ENCODE peak calls at places on chromosomes 1 and 21, in nine cellular contexts. One of them, this sample, is unnamed.

GRCh38 chr1:101653482-101653946 is 343.2 kb downstream of the OLFM3 start:
- DNase-seq in body of pancreas: no peak
- DNase-seq in activated B cell treated with CpG ODN at 0.5 μM for 24 hours: no peak
- DNase-seq in A549: no peak
- DNase-seq in fibroblast of the aortic adventitia: peak
- DNase-seq in tibial nerve: no peak
- DNase-seq in RWPE1: no peak
- DNase-seq in sigmoid colon: no peak
- DNase-seq in suprapubic skin: no peak
- DNase-seq in this sample: no peak

GRCh38 chr1:111191496-111191895 is 8.9 kb downstream of the DENND2D start:
- DNase-seq in suprapubic skin: no peak
- DNase-seq in fibroblast of the aortic adventitia: peak
- DNase-seq in body of pancreas: no peak
- DNase-seq in A549: no peak
- DNase-seq in sigmoid colon: no peak
- DNase-seq in RWPE1: no peak
- DNase-seq in tibial nerve: no peak
- DNase-seq in activated B cell treated with CpG ODN at 0.5 μM for 24 hours: no peak
- DNase-seq in this sample: no peak

GRCh38 chr1:54253480-54253879 is 53.5 kb downstream of the MRPL37 start:
- DNase-seq in sigmoid colon: no peak
- DNase-seq in tibial nerve: peak
- DNase-seq in A549: peak
- DNase-seq in suprapubic skin: no peak
- DNase-seq in body of pancreas: no peak
- DNase-seq in RWPE1: peak
- DNase-seq in fibroblast of the aortic adventitia: peak
- DNase-seq in activated B cell treated with CpG ODN at 0.5 μM for 24 hours: no peak
- DNase-seq in this sample: no peak

GRCh38 chr1:59502009-59502691 is 205.3 kb downstream of the FGGY start:
- DNase-seq in activated B cell treated with CpG ODN at 0.5 μM for 24 hours: no peak
- DNase-seq in RWPE1: peak
- DNase-seq in fibroblast of the aortic adventitia: peak
- DNase-seq in sigmoid colon: no peak
- DNase-seq in tibial nerve: no peak
- DNase-seq in A549: no peak
- DNase-seq in body of pancreas: no peak
- DNase-seq in suprapubic skin: no peak
- DNase-seq in this sample: no peak

GRCh38 chr21:46188226-46189212 is 4.3 kb upstream of the SPATC1L start:
- DNase-seq in activated B cell treated with CpG ODN at 0.5 μM for 24 hours: no peak
- DNase-seq in tibial nerve: no peak
- DNase-seq in A549: peak
- DNase-seq in suprapubic skin: no peak
- DNase-seq in body of pancreas: peak
- DNase-seq in sigmoid colon: peak
- DNase-seq in RWPE1: peak
- DNase-seq in fibroblast of the aortic adventitia: peak
- DNase-seq in this sample: no peak

GRCh38 chr1:12231276-12231595 is 1.4 kb downstream of the VPS13D start:
- DNase-seq in body of pancreas: no peak
- DNase-seq in RWPE1: peak
- DNase-seq in sigmoid colon: no peak
- DNase-seq in fibroblast of the aortic adventitia: peak
- DNase-seq in activated B cell treated with CpG ODN at 0.5 μM for 24 hours: no peak
- DNase-seq in A549: no peak
- DNase-seq in tibial nerve: no peak
- DNase-seq in suprapubic skin: no peak
- DNase-seq in this sample: no peak

GRCh38 chr1:232223887-232224286 is 406.0 kb downstream of the SIPA1L2 start:
- DNase-seq in suprapubic skin: no peak
- DNase-seq in activated B cell treated with CpG ODN at 0.5 μM for 24 hours: no peak
- DNase-seq in tibial nerve: no peak
- DNase-seq in A549: no peak
- DNase-seq in body of pancreas: no peak
- DNase-seq in RWPE1: no peak
- DNase-seq in fibroblast of the aortic adventitia: no peak
- DNase-seq in sigmoid colon: no peak
- DNase-seq in this sample: no peak

GRCh38 chr1:108502624-108503023 is 52.5 kb downstream of the NBPF6 start:
- DNase-seq in activated B cell treated with CpG ODN at 0.5 μM for 24 hours: no peak
- DNase-seq in A549: no peak
- DNase-seq in body of pancreas: no peak
- DNase-seq in tibial nerve: no peak
- DNase-seq in RWPE1: no peak
- DNase-seq in sigmoid colon: no peak
- DNase-seq in suprapubic skin: no peak
- DNase-seq in fibroblast of the aortic adventitia: peak
- DNase-seq in this sample: no peak

GRCh38 chr1:6260961-6261614 is at the start of gene GPR153:
- DNase-seq in body of pancreas: no peak
- DNase-seq in sigmoid colon: peak
- DNase-seq in RWPE1: no peak
- DNase-seq in suprapubic skin: peak
- DNase-seq in fibroblast of the aortic adventitia: no peak
- DNase-seq in activated B cell treated with CpG ODN at 0.5 μM for 24 hours: peak
- DNase-seq in tibial nerve: no peak
- DNase-seq in A549: no peak
- DNase-seq in this sample: no peak

GRCh38 chr1:41713557-41714327 is 205.0 kb downstream of the HIVEP3 start:
- DNase-seq in suprapubic skin: no peak
- DNase-seq in sigmoid colon: no peak
- DNase-seq in fibroblast of the aortic adventitia: peak
- DNase-seq in RWPE1: peak
- DNase-seq in body of pancreas: peak
- DNase-seq in A549: peak
- DNase-seq in tibial nerve: no peak
- DNase-seq in activated B cell treated with CpG ODN at 0.5 μM for 24 hours: peak
- DNase-seq in this sample: no peak

GRCh38 chr1:160795951-160796383 is at the start of gene LY9:
- DNase-seq in activated B cell treated with CpG ODN at 0.5 μM for 24 hours: peak
- DNase-seq in sigmoid colon: no peak
- DNase-seq in RWPE1: no peak
- DNase-seq in body of pancreas: no peak
- DNase-seq in tibial nerve: no peak
- DNase-seq in A549: no peak
- DNase-seq in suprapubic skin: no peak
- DNase-seq in fibroblast of the aortic adventitia: no peak
- DNase-seq in this sample: peak

DNA sequence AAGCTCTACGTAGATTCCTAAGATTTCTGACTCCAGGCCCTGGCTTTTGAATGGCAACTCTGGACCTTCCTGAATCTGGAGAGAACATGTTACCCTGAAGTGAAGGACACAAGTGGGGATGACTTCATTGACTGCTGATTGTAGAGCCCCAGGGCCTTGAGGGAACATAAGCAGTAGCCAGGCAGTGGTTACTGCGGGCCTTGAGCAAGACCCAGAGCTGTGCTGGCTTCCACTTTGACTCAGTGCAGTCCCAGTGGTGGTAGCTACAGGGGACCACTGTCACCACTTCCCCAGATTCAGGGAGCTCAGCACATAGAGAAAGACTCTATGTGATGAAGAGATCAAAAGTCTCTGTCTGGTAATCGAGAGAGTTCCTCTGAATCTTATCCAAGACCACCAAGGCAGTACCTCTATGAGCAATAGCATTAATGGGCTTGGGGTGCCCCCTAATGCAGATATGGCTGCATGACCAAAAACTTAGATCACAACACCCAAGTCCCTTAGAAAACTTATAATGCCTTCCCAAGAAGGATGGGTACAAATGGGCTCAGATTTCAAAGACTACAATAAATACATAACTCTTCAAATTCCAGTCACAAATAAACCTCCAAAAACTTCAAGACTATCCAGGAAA is 1278.3 kb downstream of the AMY1C start:
- DNase-seq in tibial nerve: no peak
- DNase-seq in suprapubic skin: no peak
- DNase-seq in body of pancreas: no peak
- DNase-seq in sigmoid colon: no peak
- DNase-seq in A549: no peak
- DNase-seq in fibroblast of the aortic adventitia: no peak
- DNase-seq in RWPE1: no peak
- DNase-seq in activated B cell treated with CpG ODN at 0.5 μM for 24 hours: no peak
- DNase-seq in this sample: no peak
- TF ChIP-seq CTCF in tibial nerve: no peak
- TF ChIP-seq CTCF in suprapubic skin: no peak
- TF ChIP-seq CTCF in body of pancreas: no peak
- TF ChIP-seq CTCF in sigmoid colon: no peak
- TF ChIP-seq CTCF in A549: no peak
- TF ChIP-seq CTCF in fibroblast of the aortic adventitia: no peak
- TF ChIP-seq CTCF in RWPE1: no peak
- TF ChIP-seq CTCF in activated B cell treated with CpG ODN at 0.5 μM for 24 hours: no peak
- TF ChIP-seq CTCF in this sample: no peak

GRCh38 chr1:156627313-156627880 is 8.2 kb downstream of the HAPLN2 start:
- DNase-seq in fibroblast of the aortic adventitia: peak
- DNase-seq in body of pancreas: peak
- DNase-seq in activated B cell treated with CpG ODN at 0.5 μM for 24 hours: no peak
- DNase-seq in tibial nerve: no peak
- DNase-seq in suprapubic skin: no peak
- DNase-seq in A549: peak
- DNase-seq in sigmoid colon: no peak
- DNase-seq in RWPE1: no peak
- DNase-seq in this sample: no peak

GRCh38 chr1:156625436-156626078 is 6.3 kb downstream of the HAPLN2 start:
- DNase-seq in body of pancreas: peak
- DNase-seq in suprapubic skin: no peak
- DNase-seq in sigmoid colon: peak
- DNase-seq in A549: no peak
- DNase-seq in tibial nerve: peak
- DNase-seq in fibroblast of the aortic adventitia: peak
- DNase-seq in activated B cell treated with CpG ODN at 0.5 μM for 24 hours: peak
- DNase-seq in RWPE1: no peak
- DNase-seq in this sample: no peak

GRCh38 chr1:156623946-156624813 is 5.0 kb downstream of the HAPLN2 start:
- DNase-seq in suprapubic skin: no peak
- DNase-seq in A549: peak
- DNase-seq in tibial nerve: no peak
- DNase-seq in RWPE1: no peak
- DNase-seq in fibroblast of the aortic adventitia: peak
- DNase-seq in body of pancreas: peak
- DNase-seq in sigmoid colon: peak
- DNase-seq in activated B cell treated with CpG ODN at 0.5 μM for 24 hours: peak
- DNase-seq in this sample: no peak

GRCh38 chr1:156624814-156625435 is 5.7 kb downstream of the HAPLN2 start:
- DNase-seq in fibroblast of the aortic adventitia: no peak
- DNase-seq in RWPE1: no peak
- DNase-seq in sigmoid colon: no peak
- DNase-seq in A549: no peak
- DNase-seq in body of pancreas: no peak
- DNase-seq in activated B cell treated with CpG ODN at 0.5 μM for 24 hours: peak
- DNase-seq in suprapubic skin: no peak
- DNase-seq in tibial nerve: no peak
- DNase-seq in this sample: no peak

GRCh38 chr1:156626079-156626438 is 6.8 kb downstream of the HAPLN2 start:
- DNase-seq in suprapubic skin: no peak
- DNase-seq in RWPE1: no peak
- DNase-seq in activated B cell treated with CpG ODN at 0.5 μM for 24 hours: no peak
- DNase-seq in fibroblast of the aortic adventitia: no peak
- DNase-seq in body of pancreas: no peak
- DNase-seq in tibial nerve: no peak
- DNase-seq in sigmoid colon: no peak
- DNase-seq in A549: no peak
- DNase-seq in this sample: no peak
- TF ChIP-seq CTCF in suprapubic skin: no peak
- TF ChIP-seq CTCF in RWPE1: peak
- TF ChIP-seq CTCF in activated B cell treated with CpG ODN at 0.5 μM for 24 hours: no peak
- TF ChIP-seq CTCF in fibroblast of the aortic adventitia: no peak
- TF ChIP-seq CTCF in body of pancreas: no peak
- TF ChIP-seq CTCF in tibial nerve: no peak
- TF ChIP-seq CTCF in sigmoid colon: peak
- TF ChIP-seq CTCF in A549: no peak
- TF ChIP-seq CTCF in this sample: peak

DNA sequence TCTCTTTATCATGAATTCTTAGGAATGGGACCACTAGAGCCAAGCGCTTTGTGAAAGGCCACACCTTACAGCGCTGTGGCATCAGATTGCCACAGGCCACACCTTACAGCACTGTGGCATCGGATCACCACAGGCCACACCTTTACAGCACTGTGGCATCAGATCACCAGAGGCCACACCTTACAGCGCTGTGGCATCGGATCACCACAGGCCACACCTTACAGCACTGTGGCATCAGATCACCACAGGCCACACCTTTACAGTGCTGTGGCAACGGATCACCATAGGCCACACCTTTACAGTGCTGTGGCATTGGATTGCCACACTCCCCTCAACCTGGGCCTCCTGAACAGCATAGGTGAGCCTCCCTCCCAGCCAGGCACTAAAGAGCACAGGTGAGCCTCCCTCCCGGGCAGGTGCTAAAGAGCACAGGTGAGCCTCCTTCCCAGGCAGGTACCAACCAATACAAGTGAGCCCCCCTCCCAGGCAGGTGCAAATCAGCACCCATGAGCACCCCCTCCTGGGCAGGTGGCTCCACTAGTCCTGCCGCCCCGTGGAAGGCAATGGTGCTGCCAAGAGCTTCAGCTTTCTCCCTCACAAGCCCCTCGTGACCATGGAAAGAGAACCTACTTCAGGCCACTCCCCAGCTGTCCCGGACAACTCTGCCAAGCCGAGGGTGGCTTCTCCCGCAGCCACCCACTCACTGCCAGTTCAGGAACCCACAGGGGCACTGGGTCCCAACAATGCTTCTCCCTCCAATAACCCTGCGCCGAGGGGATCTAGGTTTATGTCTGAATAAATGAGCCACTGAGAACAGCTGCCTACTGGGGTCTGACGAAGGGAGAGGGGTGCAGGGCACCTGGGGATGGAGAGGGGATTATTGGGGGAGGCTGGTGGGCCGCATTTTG is 46.7 kb downstream of the PRDM15 start:
- DNase-seq in A549: no peak
- DNase-seq in suprapubic skin: no peak
- DNase-seq in activated B cell treated with CpG ODN at 0.5 μM for 24 hours: no peak
- DNase-seq in tibial nerve: no peak
- DNase-seq in body of pancreas: no peak
- DNase-seq in fibroblast of the aortic adventitia: no peak
- DNase-seq in RWPE1: no peak
- DNase-seq in sigmoid colon: no peak
- DNase-seq in this sample: no peak
- TF ChIP-seq CTCF in A549: no peak
- TF ChIP-seq CTCF in suprapubic skin: no peak
- TF ChIP-seq CTCF in activated B cell treated with CpG ODN at 0.5 μM for 24 hours: no peak
- TF ChIP-seq CTCF in tibial nerve: no peak
- TF ChIP-seq CTCF in body of pancreas: no peak
- TF ChIP-seq CTCF in fibroblast of the aortic adventitia: no peak
- TF ChIP-seq CTCF in RWPE1: no peak
- TF ChIP-seq CTCF in sigmoid colon: no peak
- TF ChIP-seq CTCF in this sample: no peak

GRCh38 chr1:57898531-57898930 is 474.7 kb upstream of the DAB1 start:
- DNase-seq in body of pancreas: no peak
- DNase-seq in activated B cell treated with CpG ODN at 0.5 μM for 24 hours: no peak
- DNase-seq in suprapubic skin: no peak
- DNase-seq in fibroblast of the aortic adventitia: no peak
- DNase-seq in tibial nerve: no peak
- DNase-seq in RWPE1: no peak
- DNase-seq in sigmoid colon: no peak
- DNase-seq in A549: no peak
- DNase-seq in this sample: no peak

GRCh38 chr1:57894315-57894714 is 470.5 kb upstream of the DAB1 start:
- DNase-seq in body of pancreas: no peak
- DNase-seq in fibroblast of the aortic adventitia: no peak
- DNase-seq in suprapubic skin: no peak
- DNase-seq in A549: no peak
- DNase-seq in tibial nerve: no peak
- DNase-seq in RWPE1: peak
- DNase-seq in sigmoid colon: no peak
- DNase-seq in activated B cell treated with CpG ODN at 0.5 μM for 24 hours: no peak
- DNase-seq in this sample: no peak

GRCh38 chr1:57897581-57897980 is 473.7 kb upstream of the DAB1 start:
- DNase-seq in tibial nerve: no peak
- DNase-seq in A549: no peak
- DNase-seq in sigmoid colon: no peak
- DNase-seq in activated B cell treated with CpG ODN at 0.5 μM for 24 hours: no peak
- DNase-seq in body of pancreas: no peak
- DNase-seq in suprapubic skin: no peak
- DNase-seq in fibroblast of the aortic adventitia: no peak
- DNase-seq in RWPE1: no peak
- DNase-seq in this sample: no peak
- TF ChIP-seq CTCF in tibial nerve: no peak
- TF ChIP-seq CTCF in A549: no peak
- TF ChIP-seq CTCF in sigmoid colon: no peak
- TF ChIP-seq CTCF in activated B cell treated with CpG ODN at 0.5 μM for 24 hours: no peak
- TF ChIP-seq CTCF in body of pancreas: no peak
- TF ChIP-seq CTCF in suprapubic skin: no peak
- TF ChIP-seq CTCF in fibroblast of the aortic adventitia: no peak
- TF ChIP-seq CTCF in RWPE1: no peak
- TF ChIP-seq CTCF in this sample: no peak

This sample was measured in CD14-positive monocyte.